ENCODE peak calls at places on chromosomes 1 and 21, in four cellular contexts. I is K562, U is fibroblast of lung, J is WTC11. T is an unnamed sample.

GRCh38 chr1:178614286-178614685 is 101.4 kb downstream of the TEX35 start:
- DNase-seq in U (no peak), I (no peak), J (no peak), T (no peak)

GRCh38 chr1:18373882-18374493 is 106.7 kb upstream of the KLHDC7A start:
- DNase-seq in U (no peak), J (peak), I (peak), T (no peak)

GRCh38 chr1:8712413-8713229 is 104.8 kb downstream of the RERE start:
- DNase-seq in U (peak), J (no peak), I (no peak), T (peak)

GRCh38 chr21:21232320-21232719 is 234.1 kb downstream of the NCAM2 start:
- DNase-seq in I (no peak), U (peak), J (no peak), T (peak)

GRCh38 chr1:23010734-23011449 is 4.8 kb downstream of the TEX46 start:
- DNase-seq in I (no peak), U (peak), J (no peak), T (peak)

GRCh38 chr1:154863702-154864174 is 6.3 kb downstream of the KCNN3 start:
- DNase-seq in I (peak), J (peak), U (peak), T (peak)

GRCh38 chr1:69070660-69071373 is 496.9 kb upstream of the LRRC7 start:
- DNase-seq in I (no peak), U (no peak), J (no peak), T (no peak)

GRCh38 chr1:208412994-208413393 is 168.8 kb upstream of the PLXNA2 start:
- DNase-seq in U (no peak), I (no peak), J (no peak), T (no peak)

GRCh38 chr1:208185801-208186201 is 58.4 kb downstream of the PLXNA2 start:
- DNase-seq in I (peak), J (no peak), U (no peak), T (no peak)

GRCh38 chr1:17218939-17219338 is 14.0 kb downstream of the PADI1 start:
- DNase-seq in J (no peak), U (no peak), I (no peak), T (no peak)

GRCh38 chr1:203915811-203916210 is 54.4 kb downstream of the SNRPE start:
- DNase-seq in U (peak), I (no peak), J (no peak), T (peak)

GRCh38 chr21:36710729-36711048 is 11.8 kb downstream of the SIM2 start:
- DNase-seq in J (no peak), U (no peak), I (peak), T (no peak)

GRCh38 chr1:19680644-19681043 is 16.0 kb downstream of the HTR6 start:
- DNase-seq in J (no peak), I (no peak), U (no peak), T (no peak)

GRCh38 chr1:65148548-65149390 is 766 bp downstream of the AK4 start:
- DNase-seq in I (peak), U (peak), J (peak), T (peak)

GRCh38 chr1:70072239-70072751 is 133.1 kb downstream of the LRRC40 start:
- DNase-seq in U (peak), I (no peak), J (no peak), T (peak)

GRCh38 chr1:190373705-190374336 is 103.8 kb downstream of the BRINP3 start:
- DNase-seq in U (peak), I (no peak), J (no peak), T (peak)

GRCh38 chr1:40185951-40186864 is 25.0 kb downstream of the RLF start:
- DNase-seq in U (no peak), I (no peak), J (no peak), T (peak)

GRCh38 chr1:207887542-207887941 is 23.4 kb downstream of the CD34 start:
- DNase-seq in U (no peak), I (no peak), J (no peak), T (no peak)

GRCh38 chr1:3651939-3652537 is at the start of gene TP73:
- DNase-seq in I (peak), J (peak), U (no peak), T (no peak)

GRCh38 chr1:182029379-182030331 is 31.9 kb downstream of the ZNF648 start:
- DNase-seq in U (peak), J (peak), I (peak), T (peak)

GRCh38 chr1:44827197-44828002 is 15.7 kb downstream of the PTCH2 start:
- DNase-seq in J (peak), U (no peak), I (peak), T (no peak)

GRCh38 chr1:10507111-10507879 is 32.5 kb downstream of the PEX14 start:
- DNase-seq in J (peak), U (peak), I (peak), T (peak)

GRCh38 chr21:45859041-45859761 is 122.4 kb upstream of the COL6A1 start:
- DNase-seq in I (no peak), J (no peak), U (no peak), T (no peak)

GRCh38 chr1:156667610-156667967 is 9.6 kb downstream of the NES start:
- DNase-seq in J (no peak), I (no peak), U (peak), T (no peak)

GRCh38 chr1:162373541-162374375 is 2.9 kb downstream of the SPATA46 start:
- DNase-seq in J (no peak), U (no peak), I (peak), T (peak)

GRCh38 chr21:46153259-46154154 is 1.9 kb downstream of the FTCD start:
- DNase-seq in J (peak), U (peak), I (peak), T (peak)

GRCh38 chr1:8903410-8903809 is 24.9 kb upstream of the ENO1 start:
- DNase-seq in J (no peak), I (no peak), U (no peak), T (peak)

GRCh38 chr1:25819496-25820246 is at the start of gene MTFR1L:
- DNase-seq in J (peak), I (peak), U (peak), T (peak)

GRCh38 chr21:41952568-41953248 is 1.1 kb downstream of the C2CD2 start:
- DNase-seq in I (no peak), J (peak), U (no peak), T (no peak)

GRCh38 chr1:174265273-174265672 is 106.0 kb downstream of the RABGAP1L start:
- DNase-seq in J (no peak), U (no peak), I (no peak), T (no peak)

GRCh38 chr1:23590058-23590783 is 30.9 kb upstream of the ID3 start:
- DNase-seq in U (no peak), I (peak), J (no peak), T (no peak)

GRCh38 chr1:160108888-160109662 is 6.5 kb upstream of the ATP1A2 start:
- DNase-seq in U (peak), I (peak), J (no peak), T (peak)
- TF ChIP-seq CTCF in U (peak), I (peak), J (peak), T (peak)

GRCh38 chr1:100070201-100070939 is 62.4 kb downstream of the SASS6 start:
- DNase-seq in U (no peak), I (no peak), J (no peak), T (no peak)
- TF ChIP-seq CTCF in U (no peak), I (no peak), J (no peak), T (no peak)

DNA sequence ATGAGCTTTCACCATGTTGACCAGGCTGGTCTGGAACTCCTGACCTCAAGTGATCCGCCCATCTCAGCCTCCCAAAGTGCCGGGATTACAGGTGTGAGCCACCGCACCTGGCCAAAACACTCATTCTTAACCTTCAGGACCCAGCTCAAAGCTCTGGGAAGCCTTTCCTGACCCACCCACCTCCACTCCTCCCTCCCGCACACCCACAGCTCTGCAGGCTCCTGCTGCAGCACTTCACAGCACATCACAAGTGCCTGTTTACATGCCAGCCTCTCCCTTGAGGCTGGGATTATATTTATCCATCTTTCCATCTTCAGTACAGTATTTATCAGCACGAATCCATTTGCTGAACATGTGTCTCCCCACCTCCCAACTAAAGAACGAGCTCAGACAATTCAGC is 14.9 kb downstream of the SLC9A1 start:
- DNase-seq in U (no peak), J (no peak), I (no peak), T (no peak)
- TF ChIP-seq CTCF in U (no peak), J (no peak), I (no peak), T (no peak)

GRCh38 chr1:115275216-115275615 is 62.8 kb downstream of the NGF start:
- DNase-seq in I (peak), J (no peak), U (peak), T (peak)
- TF ChIP-seq CTCF in I (peak), J (peak), U (peak), T (peak)

DNA sequence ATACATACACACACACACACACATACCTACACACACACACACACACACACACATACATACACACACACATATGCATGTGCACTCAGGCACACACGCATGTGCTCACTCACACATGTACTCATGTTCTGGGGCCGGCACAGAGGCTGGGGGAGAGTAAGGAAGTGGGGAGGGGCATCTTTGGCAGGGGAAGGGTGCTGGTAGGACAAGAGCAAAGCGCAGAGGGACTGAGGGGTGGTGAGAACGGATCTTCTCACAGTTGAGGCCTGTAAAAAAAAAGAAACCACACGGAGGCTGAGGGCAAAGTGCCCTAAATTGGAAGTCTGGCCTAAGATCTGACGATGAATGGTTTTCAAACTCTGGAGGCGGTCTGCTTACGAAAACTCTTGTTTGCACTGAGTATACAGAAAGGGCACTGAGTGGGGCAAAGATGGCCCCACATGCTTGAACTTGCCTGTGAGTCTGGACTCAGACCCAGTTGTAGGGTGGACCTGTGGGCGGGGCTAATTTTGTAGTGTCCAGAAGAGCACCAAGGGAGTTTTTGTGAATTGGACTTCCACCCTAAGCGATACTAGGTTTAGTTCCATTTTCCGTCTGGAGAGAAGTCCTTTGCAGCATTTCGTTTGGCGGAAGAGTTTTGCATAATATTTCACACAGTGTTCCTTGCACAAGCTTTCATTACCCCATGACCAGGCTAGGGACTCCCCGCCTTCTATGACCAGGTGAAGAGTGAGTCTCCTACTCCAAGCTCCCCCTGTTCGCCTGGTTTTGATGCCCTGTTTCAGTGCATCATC is 79.3 kb upstream of the LYST start:
- DNase-seq in I (no peak), U (no peak), J (no peak), T (no peak)
- TF ChIP-seq CTCF in I (no peak), U (no peak), J (no peak), T (no peak)

GRCh38 chr1:222062640-222063039 is 320.8 kb upstream of the DUSP10 start:
- DNase-seq in U (no peak), I (no peak), J (no peak), T (no peak)
- TF ChIP-seq CTCF in U (no peak), I (no peak), J (no peak), T (no peak)

DNA sequence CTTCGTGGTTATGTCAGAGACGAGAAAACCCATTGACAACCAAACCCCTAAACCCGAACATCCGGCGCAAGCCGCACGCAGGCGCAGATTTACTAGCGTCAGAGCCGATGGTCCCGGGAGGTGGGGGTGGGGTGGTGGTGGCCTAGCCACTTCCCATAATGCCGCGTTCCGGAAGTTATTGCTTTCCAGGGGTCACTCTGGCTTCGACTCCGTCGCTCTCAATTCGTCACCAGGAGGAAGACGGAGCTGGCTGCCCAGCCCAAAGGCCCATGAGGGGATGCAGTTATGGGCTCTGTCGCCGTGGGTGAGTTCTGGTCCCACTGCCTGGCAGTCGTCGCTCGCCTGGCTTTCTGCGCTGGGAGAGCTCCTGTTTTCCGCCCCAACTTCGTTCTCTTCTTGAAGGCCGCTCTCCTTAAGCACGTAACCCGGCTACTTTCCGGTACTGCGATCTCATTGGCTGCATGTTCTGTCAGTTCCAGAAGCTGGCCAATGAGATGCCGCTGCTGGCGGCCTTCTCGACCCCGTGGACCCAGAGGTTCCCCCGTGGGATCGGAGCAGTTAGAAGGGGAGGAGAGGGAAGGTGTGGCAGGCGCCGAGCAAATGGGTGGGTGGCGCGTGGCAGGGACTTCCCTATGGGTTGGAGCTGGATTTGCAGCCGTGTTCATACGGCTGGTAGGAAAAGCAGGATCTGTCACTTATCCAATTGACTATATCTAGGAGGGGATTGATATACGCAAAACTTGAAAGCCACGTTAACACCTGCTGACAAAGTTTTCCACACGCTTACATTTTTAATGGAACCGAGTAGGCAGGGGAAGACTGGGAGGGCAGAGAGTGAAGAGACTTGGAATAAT is at the start of gene USP16:
- DNase-seq in U (peak), J (peak), I (peak), T (peak)
- TF ChIP-seq CTCF in U (no peak), J (no peak), I (peak), T (no peak)

GRCh38 chr1:103788377-103788776 is 38.7 kb downstream of the AMY1C start:
- DNase-seq in J (no peak), I (no peak), U (peak), T (no peak)
- TF ChIP-seq CTCF in J (no peak), I (no peak), U (no peak), T (no peak)

GRCh38 chr1:218674280-218674773 is 329.2 kb downstream of the TGFB2 start:
- DNase-seq in I (no peak), J (peak), U (peak), T (peak)
- TF ChIP-seq CTCF in I (no peak), J (no peak), U (peak), T (peak)

T was measured in fibroblast of pulmonary artery.